ENCODE peak calls at places on chromosomes 3 and 15, in ten cellular contexts. D, B, Z, V, X, S, M, J, N and R are unnamed samples. For H3K4me1, the result is how much of the 10 kb centered on the place peaks cover.

GRCh38 chr3:77931272-77932009 is 891.5 kb downstream of the ROBO2 start:
- DNase-seq in Z (no peak), V (no peak), S (no peak), M (no peak), D (no peak), B (peak), N (no peak), J (no peak), X (no peak), R (no peak)

GRCh38 chr3:57838627-57839026 is 82.5 kb downstream of the SLMAP start:
- DNase-seq in S (no peak), V (no peak), M (no peak), D (no peak), J (no peak), Z (no peak), N (no peak), B (no peak), X (no peak), R (no peak)

GRCh38 chr3:144272715-144273114 is 301.1 kb downstream of the DIPK2A start:
- DNase-seq in B (no peak), S (no peak), Z (no peak), D (no peak), M (no peak), V (no peak), N (peak), J (no peak), X (no peak), R (no peak)

GRCh38 chr15:87716422-87716821 is 540.1 kb downstream of the NTRK3 start:
- DNase-seq in B (no peak), J (no peak), Z (no peak), S (no peak), D (no peak), N (no peak), M (no peak), V (no peak), X (no peak), R (no peak)

GRCh38 chr3:140447136-140447535 is 230.7 kb upstream of the TRIM42 start:
- DNase-seq in V (peak), M (no peak), N (no peak), J (no peak), X (no peak), D (no peak), Z (no peak), B (no peak), S (no peak), R (no peak)

GRCh38 chr3:30505866-30506517 is 100.4 kb upstream of the TGFBR2 start:
- DNase-seq in M (no peak), B (no peak), N (no peak), V (no peak), X (no peak), S (no peak), D (no peak), Z (no peak), J (no peak), R (no peak)

GRCh38 chr3:48222616-48223513 is at the start of gene CAMP:
- DNase-seq in B (peak), D (peak), X (peak), V (peak), Z (no peak), M (peak), N (peak), J (peak), S (no peak), R (peak)

GRCh38 chr3:5058463-5058862 is 63.6 kb upstream of the ARL8B start:
- DNase-seq in B (no peak), D (no peak), S (no peak), J (no peak), N (no peak), Z (no peak), X (no peak), M (peak), V (no peak), R (no peak)

GRCh38 chr3:194537732-194538247 is 51.0 kb upstream of the ATP13A3 start:
- DNase-seq in D (peak), S (no peak), N (peak), Z (no peak), J (no peak), X (no peak), B (no peak), M (peak), V (peak), R (peak)

GRCh38 chr3:139319428-139320402 is 24.1 kb upstream of the MRPS22 start:
- DNase-seq in D (no peak), M (peak), B (no peak), X (no peak), V (no peak), S (no peak), Z (no peak), J (no peak), N (peak), R (no peak)

GRCh38 chr3:102673271-102674115 is 238.7 kb downstream of the ZPLD1 start:
- DNase-seq in S (no peak), N (peak), Z (no peak), D (peak), X (peak), V (peak), J (peak), B (peak), M (peak), R (peak)

GRCh38 chr3:106215047-106215446 is 346.2 kb upstream of the CBLB start:
- DNase-seq in V (no peak), S (no peak), Z (no peak), X (no peak), N (no peak), D (no peak), M (no peak), B (no peak), J (no peak), R (no peak)

GRCh38 chr3:46705022-46705530 is 3.9 kb downstream of the TMIE start:
- DNase-seq in J (peak), N (peak), B (peak), V (peak), M (peak), Z (no peak), D (peak), X (peak), S (no peak), R (peak)

GRCh38 chr15:86611392-86612040 is 531.8 kb downstream of the AGBL1 start:
- DNase-seq in J (no peak), S (no peak), M (peak), N (no peak), Z (no peak), V (no peak), B (no peak), X (no peak), D (no peak), R (peak)

GRCh38 chr3:187165144-187165543 is 25.8 kb upstream of the RPL39L start:
- DNase-seq in J (no peak), Z (no peak), X (peak), M (peak), V (peak), N (peak), S (no peak), D (no peak), B (no peak), R (peak)

GRCh38 chr3:2837893-2838292 is 272.3 kb downstream of the IL5RA start:
- DNase-seq in N (no peak), J (no peak), D (no peak), S (no peak), V (no peak), B (no peak), M (no peak), X (no peak), Z (no peak), R (no peak)

GRCh38 chr3:43394071-43394501 is 107.7 kb downstream of the SNRK start:
- DNase-seq in B (peak), D (no peak), M (no peak), V (peak), X (peak), S (no peak), N (peak), Z (no peak), J (no peak), R (peak)

GRCh38 chr15:72368895-72369294 is 6.9 kb downstream of the HEXA start:
- DNase-seq in J (no peak), N (peak), M (no peak), S (no peak), B (peak), X (no peak), D (peak), V (no peak), Z (no peak), R (peak)

GRCh38 chr3:117526485-117527079 is 817.0 kb downstream of the TUSC7 start:
- DNase-seq in J (no peak), N (peak), B (no peak), D (peak), Z (no peak), V (peak), S (no peak), M (peak), X (no peak), R (no peak)

GRCh38 chr3:159366476-159366875 is 564.6 kb downstream of the MFSD1 start:
- DNase-seq in N (no peak), S (no peak), D (no peak), M (no peak), X (no peak), B (no peak), V (no peak), Z (no peak), J (no peak), R (no peak)

GRCh38 chr3:159371928-159372327 is 570.1 kb downstream of the MFSD1 start:
- DNase-seq in Z (no peak), X (no peak), N (no peak), M (no peak), J (no peak), S (no peak), V (no peak), D (no peak), B (no peak), R (no peak)
- H3K4me1 ChIP-seq in Z (under half), X (under half), N (under half), M (under half), J (under half), S (under half), V (under half), D (under half), B (under half), R (under half)

GRCh38 chr3:32238027-32238815 is at the start of gene CMTM8:
- DNase-seq in Z (no peak), X (peak), N (peak), D (peak), J (no peak), V (peak), M (peak), S (peak), B (peak), R (no peak)
- TF ChIP-seq POLR2A in Z (no peak), X (peak), N (peak), D (no peak), J (no peak), V (peak), M (peak), S (peak), B (no peak), R (peak)

GRCh38 chr15:59611277-59612260 is at the start of gene GCNT3:
- DNase-seq in M (peak), V (peak), D (no peak), J (no peak), S (no peak), Z (no peak), N (no peak), B (no peak), X (no peak), R (no peak)

GRCh38 chr15:59609730-59610712 is 1.6 kb upstream of the GCNT3 start:
- DNase-seq in X (no peak), S (no peak), N (no peak), M (peak), Z (no peak), J (no peak), D (no peak), B (no peak), V (no peak), R (no peak)

GRCh38 chr15:59614153-59614552 is 2.6 kb downstream of the GCNT3 start:
- DNase-seq in B (no peak), M (no peak), D (no peak), Z (no peak), V (no peak), X (no peak), J (no peak), S (no peak), N (no peak), R (no peak)

GRCh38 chr15:59616390-59616789 is 4.8 kb downstream of the GCNT3 start:
- DNase-seq in J (no peak), Z (no peak), V (no peak), B (no peak), D (no peak), S (no peak), M (peak), X (no peak), N (peak), R (no peak)

DNA sequence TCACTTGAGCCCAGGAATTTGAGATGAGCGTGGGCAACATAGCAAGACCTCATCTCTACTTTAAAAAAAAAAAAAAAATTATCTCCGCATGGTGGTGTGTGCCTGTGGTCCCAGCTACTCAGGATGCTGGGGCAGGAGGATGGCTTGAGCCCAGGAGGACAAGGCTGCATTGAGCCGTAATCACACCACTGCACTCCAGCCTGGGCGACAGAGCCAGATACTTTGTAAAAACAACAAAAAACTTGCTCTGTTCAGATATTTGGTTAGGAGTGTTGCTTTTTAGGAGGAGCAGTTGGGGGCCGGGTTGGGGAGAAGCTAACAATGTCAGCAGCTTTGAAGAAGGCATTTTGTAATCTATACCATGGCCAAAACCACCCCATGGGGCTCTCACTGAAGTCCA is 4.1 kb downstream of the GCNT3 start:
- DNase-seq in S (no peak), V (no peak), M (no peak), B (no peak), N (peak), X (no peak), D (no peak), J (no peak), Z (no peak), R (no peak)
- H3K4me1 ChIP-seq in S (under half), V (under half), M (under half), B (under half), N (under half), X (under half), D (under half), J (under half), Z (under half), R (under half)

GRCh38 chr15:33716025-33716424 is 252.3 kb upstream of the CHRM5 start:
- DNase-seq in M (no peak), B (no peak), D (no peak), J (no peak), N (no peak), S (no peak), Z (no peak), V (no peak), X (no peak), R (no peak)
- TF ChIP-seq POLR2A in M (no peak), B (no peak), D (no peak), J (no peak), N (no peak), S (no peak), Z (no peak), V (no peak), X (no peak), R (no peak)